ENCODE peak calls at places on chromosomes 4 and X, in nine cellular contexts. V is adrenal gland, X is osteoblast, L is heart left ventricle, K is AG10803, U is tibial nerve, C is pancreas, A is cardiac fibroblast, Z is A549. E is an unnamed sample.
A peak's percentile ranks its signal among the peaks of the same experiment; 100 is the strongest.

GRCh38 chr4:35608205-35608604 is 636.1 kb downstream of the ARAP2 start:
- DNase-seq in A (no peak), X (no peak), C (no peak), Z (no peak), K (no peak), L (no peak), U (no peak), V (no peak), E (no peak)

GRCh38 chr4:54781771-54782170 is 124.0 kb downstream of the KIT start:
- DNase-seq in A (peak; percentile 62), Z (no peak), V (peak; percentile 13), K (peak; percentile 81), X (no peak), U (no peak), L (peak; percentile 41), C (no peak), E (peak; percentile 59)

GRCh38 chr4:12041828-12042227 is 613.1 kb upstream of the HS3ST1 start:
- DNase-seq in Z (no peak), X (no peak), V (no peak), U (no peak), K (no peak), A (peak; percentile 31), L (no peak), C (no peak), E (no peak)

GRCh38 chrX:150219374-150220185 is 143.5 kb upstream of the MAMLD1 start:
- DNase-seq in X (peak; percentile 93), V (no peak), A (peak; percentile 20), U (no peak), L (no peak), K (peak; percentile 72), C (no peak), Z (no peak), E (no peak)

GRCh38 chr4:14719053-14719452 is 283.2 kb upstream of the CPEB2 start:
- DNase-seq in A (peak; percentile 29), X (no peak), Z (no peak), L (peak; percentile 8), U (no peak), V (no peak), K (peak; percentile 12), C (no peak), E (no peak)

GRCh38 chrX:70043685-70044084 is 6.1 kb downstream of the AWAT2 start:
- DNase-seq in V (no peak), L (no peak), C (no peak), U (no peak), A (no peak), X (no peak), Z (no peak), K (no peak), E (no peak)

GRCh38 chr4:151674804-151675290 is 86.0 kb downstream of the GATB start:
- DNase-seq in A (peak; percentile 45), V (peak; percentile 73), Z (no peak), C (no peak), L (peak; percentile 51), U (no peak), K (peak; percentile 33), X (no peak), E (peak; percentile 62)

GRCh38 chrX:25131055-25131454 is 115.3 kb upstream of the ARX start:
- DNase-seq in V (no peak), U (no peak), C (no peak), K (no peak), L (no peak), A (no peak), Z (peak; percentile 2), X (no peak), E (no peak)

GRCh38 chrX:12690646-12691045 is 100.6 kb upstream of the PRPS2 start:
- DNase-seq in X (no peak), C (no peak), U (no peak), V (no peak), L (no peak), Z (no peak), A (no peak), K (no peak), E (no peak)

GRCh38 chr4:70399319-70399718 is 1.6 kb downstream of the OPRPN start:
- DNase-seq in C (no peak), V (no peak), A (no peak), X (no peak), Z (no peak), L (no peak), U (no peak), K (no peak), E (no peak)

GRCh38 chrX:130091976-130092522 is 18.2 kb downstream of the ELF4 start:
- DNase-seq in X (peak; percentile 62), U (no peak), A (no peak), Z (no peak), V (no peak), C (no peak), L (no peak), K (no peak), E (no peak)

GRCh38 chr4:56874166-56874565 is 33.5 kb upstream of the REST start:
- DNase-seq in A (no peak), Z (no peak), K (no peak), L (no peak), U (no peak), X (no peak), V (no peak), C (no peak), E (no peak)

GRCh38 chrX:15356444-15356843 is 21.1 kb upstream of the PIGA start:
- DNase-seq in X (no peak), L (no peak), K (peak; percentile 53), A (peak; percentile 82), Z (no peak), V (no peak), U (no peak), C (no peak), E (no peak)

GRCh38 chr4:137432431-137432830 is 99.9 kb downstream of the PCDH18 start:
- DNase-seq in X (no peak), U (no peak), V (no peak), L (no peak), C (no peak), A (peak; percentile 22), Z (no peak), K (peak; percentile 26), E (no peak)

GRCh38 chr4:82125863-82126297 is 247.9 kb downstream of the HNRNPD start:
- DNase-seq in C (no peak), L (no peak), U (no peak), V (no peak), A (no peak), K (no peak), X (no peak), Z (no peak), E (no peak)

GRCh38 chr4:169485791-169486742 is 126.3 kb downstream of the NEK1 start:
- DNase-seq in K (peak; percentile 64), V (no peak), X (no peak), C (no peak), L (no peak), Z (peak; percentile 13), A (peak; percentile 74), U (no peak), E (peak; percentile 18)

GRCh38 chr4:71941001-71941400 is 90.8 kb upstream of the NPFFR2 start:
- DNase-seq in K (peak; percentile 17), L (no peak), C (no peak), A (peak; percentile 14), U (no peak), V (no peak), Z (no peak), X (no peak), E (no peak)

GRCh38 chrX:153469811-153470410 is 465 bp downstream of the HAUS7 start:
- DNase-seq in Z (peak; percentile 47), X (peak; percentile 94), C (no peak), V (no peak), K (peak; percentile 21), L (no peak), U (no peak), A (no peak), E (no peak)

GRCh38 chrX:37871626-37872302 is 24.4 kb upstream of the DYNLT3 start:
- DNase-seq in X (peak; percentile 87), L (peak; percentile 18), Z (peak; percentile 69), V (peak; percentile 53), U (no peak), C (no peak), K (peak; percentile 87), A (peak; percentile 70), E (no peak)

GRCh38 chrX:31098081-31098480 is 26.2 kb upstream of the FTHL17 start:
- DNase-seq in X (no peak), K (no peak), U (no peak), C (no peak), V (no peak), L (no peak), Z (no peak), A (no peak), E (no peak)
- TF ChIP-seq CTCF in X (no peak), K (no peak), U (no peak), C (no peak), V (no peak), L (no peak), Z (no peak), A (no peak), E (no peak)

GRCh38 chr4:5378002-5378401 is 326.7 kb downstream of the STK32B start:
- DNase-seq in Z (no peak), L (no peak), K (peak; percentile 54), X (no peak), V (no peak), C (no peak), U (no peak), A (no peak), E (no peak)
- TF ChIP-seq CTCF in Z (peak; percentile 12), L (no peak), K (peak; percentile 62), X (peak; percentile 44), V (no peak), C (no peak), U (peak; percentile 10), A (no peak), E (no peak)

GRCh38 chr4:148852092-148852699 is 410.0 kb upstream of the NR3C2 start:
- DNase-seq in L (no peak), V (no peak), C (no peak), A (peak; percentile 2), U (no peak), X (no peak), K (no peak), Z (no peak), E (no peak)
- TF ChIP-seq CTCF in L (peak; percentile 8), V (no peak), C (no peak), A (no peak), U (no peak), X (no peak), K (no peak), Z (no peak), E (no peak)

DNA sequence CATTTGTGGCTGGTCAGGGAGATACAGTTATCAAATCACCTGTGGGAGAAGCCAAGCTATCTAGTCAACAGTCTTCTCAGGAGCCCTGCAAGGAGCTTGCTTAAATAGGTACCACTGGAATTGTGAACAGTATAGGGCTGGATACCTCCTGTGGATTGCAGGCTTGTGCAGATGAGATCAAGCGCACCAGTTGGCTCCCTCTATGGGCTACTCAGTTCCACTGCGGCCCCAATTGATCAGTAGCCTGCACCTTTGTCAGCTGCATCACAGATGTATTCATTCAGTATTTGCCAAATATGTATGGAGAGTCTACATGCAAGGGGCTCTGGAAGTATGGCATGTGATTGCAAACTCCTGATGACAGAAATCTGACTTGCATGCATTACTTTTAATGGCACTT is 28.6 kb downstream of the TEX13A start:
- DNase-seq in V (peak; percentile 33), C (no peak), X (no peak), U (no peak), K (no peak), L (no peak), Z (no peak), A (peak; percentile 7), E (no peak)
- TF ChIP-seq CTCF in V (peak; percentile 17), C (no peak), X (peak; percentile 64), U (no peak), K (peak; percentile 8), L (peak; percentile 15), Z (no peak), A (peak; percentile 64), E (no peak)